ENCODE peak calls at places on chromosomes 2 and 18, in nine cellular contexts. One of them, this sample, is unnamed.

GRCh38 chr2:89763581-89764485 is 1072.4 kb downstream of the RPIA start:
- DNase-seq in colonic mucosa: no peak
- DNase-seq in transverse colon: no peak
- DNase-seq in psoas muscle: peak; percentile 15
- DNase-seq in prostate gland: no peak
- DNase-seq in adrenal gland: peak; percentile 20
- DNase-seq in left lung: peak; percentile 33
- DNase-seq in fibroblast of lung: no peak
- DNase-seq in pancreas: peak; percentile 37
- DNase-seq in this sample: no peak

GRCh38 chr2:10271946-10272345 is 30.8 kb upstream of the HPCAL1 start:
- DNase-seq in left lung: peak; percentile 34
- DNase-seq in transverse colon: peak; percentile 5
- DNase-seq in prostate gland: no peak
- DNase-seq in fibroblast of lung: no peak
- DNase-seq in colonic mucosa: peak; percentile 17
- DNase-seq in pancreas: no peak
- DNase-seq in adrenal gland: peak; percentile 79
- DNase-seq in psoas muscle: no peak
- DNase-seq in this sample: no peak

GRCh38 chr2:30662268-30663131 is 144.7 kb downstream of the CAPN13 start:
- DNase-seq in pancreas: no peak
- DNase-seq in transverse colon: peak; percentile 46
- DNase-seq in adrenal gland: no peak
- DNase-seq in psoas muscle: no peak
- DNase-seq in prostate gland: no peak
- DNase-seq in colonic mucosa: peak; percentile 44
- DNase-seq in left lung: no peak
- DNase-seq in fibroblast of lung: peak; percentile 17
- DNase-seq in this sample: no peak

GRCh38 chr2:45699032-45699658 is 47.7 kb downstream of the PRKCE start:
- DNase-seq in transverse colon: no peak
- DNase-seq in fibroblast of lung: peak; percentile 71
- DNase-seq in colonic mucosa: no peak
- DNase-seq in prostate gland: no peak
- DNase-seq in left lung: no peak
- DNase-seq in pancreas: no peak
- DNase-seq in adrenal gland: no peak
- DNase-seq in psoas muscle: no peak
- DNase-seq in this sample: no peak

GRCh38 chr2:222303045-222303827 is 4.4 kb upstream of the PAX3 start:
- DNase-seq in psoas muscle: no peak
- DNase-seq in adrenal gland: no peak
- DNase-seq in colonic mucosa: no peak
- DNase-seq in transverse colon: no peak
- DNase-seq in prostate gland: no peak
- DNase-seq in pancreas: no peak
- DNase-seq in fibroblast of lung: no peak
- DNase-seq in left lung: no peak
- DNase-seq in this sample: no peak

GRCh38 chr2:129139380-129139779 is 820.7 kb upstream of the HS6ST1 start:
- DNase-seq in prostate gland: peak; percentile 89
- DNase-seq in adrenal gland: no peak
- DNase-seq in colonic mucosa: no peak
- DNase-seq in fibroblast of lung: no peak
- DNase-seq in psoas muscle: no peak
- DNase-seq in left lung: no peak
- DNase-seq in transverse colon: no peak
- DNase-seq in pancreas: no peak
- DNase-seq in this sample: no peak

GRCh38 chr2:237866119-237866621 is 6.7 kb downstream of the RAMP1 start:
- DNase-seq in colonic mucosa: no peak
- DNase-seq in psoas muscle: no peak
- DNase-seq in fibroblast of lung: peak; percentile 46
- DNase-seq in prostate gland: no peak
- DNase-seq in pancreas: no peak
- DNase-seq in transverse colon: no peak
- DNase-seq in left lung: no peak
- DNase-seq in adrenal gland: no peak
- DNase-seq in this sample: no peak

GRCh38 chr2:83516503-83516902 is 942.6 kb downstream of the SUCLG1 start:
- DNase-seq in psoas muscle: no peak
- DNase-seq in adrenal gland: no peak
- DNase-seq in colonic mucosa: no peak
- DNase-seq in transverse colon: no peak
- DNase-seq in pancreas: no peak
- DNase-seq in fibroblast of lung: no peak
- DNase-seq in left lung: no peak
- DNase-seq in prostate gland: no peak
- DNase-seq in this sample: no peak

GRCh38 chr2:53939656-53940055 is 31.1 kb downstream of the PSME4 start:
- DNase-seq in colonic mucosa: no peak
- DNase-seq in adrenal gland: no peak
- DNase-seq in left lung: no peak
- DNase-seq in prostate gland: no peak
- DNase-seq in transverse colon: no peak
- DNase-seq in pancreas: no peak
- DNase-seq in fibroblast of lung: peak; percentile 8
- DNase-seq in psoas muscle: no peak
- DNase-seq in this sample: no peak

GRCh38 chr2:226211439-226211838 is 588.2 kb downstream of the IRS1 start:
- DNase-seq in prostate gland: peak; percentile 71
- DNase-seq in fibroblast of lung: peak; percentile 81
- DNase-seq in left lung: no peak
- DNase-seq in transverse colon: no peak
- DNase-seq in colonic mucosa: no peak
- DNase-seq in psoas muscle: no peak
- DNase-seq in adrenal gland: no peak
- DNase-seq in pancreas: no peak
- DNase-seq in this sample: peak; percentile 95

GRCh38 chr2:147910990-147911473 is 66.2 kb downstream of the ACVR2A start:
- DNase-seq in adrenal gland: peak; percentile 32
- DNase-seq in prostate gland: peak; percentile 34
- DNase-seq in fibroblast of lung: peak; percentile 89
- DNase-seq in transverse colon: no peak
- DNase-seq in pancreas: no peak
- DNase-seq in colonic mucosa: peak; percentile 26
- DNase-seq in left lung: no peak
- DNase-seq in psoas muscle: no peak
- DNase-seq in this sample: peak; percentile 67

GRCh38 chr18:33159151-33159550 is 281.4 kb downstream of the CCDC178 start:
- DNase-seq in adrenal gland: no peak
- DNase-seq in colonic mucosa: no peak
- DNase-seq in left lung: no peak
- DNase-seq in prostate gland: no peak
- DNase-seq in transverse colon: no peak
- DNase-seq in pancreas: no peak
- DNase-seq in fibroblast of lung: no peak
- DNase-seq in psoas muscle: no peak
- DNase-seq in this sample: no peak

GRCh38 chr2:160433466-160434172 is 60.0 kb downstream of the RBMS1 start:
- DNase-seq in prostate gland: peak; percentile 33
- DNase-seq in pancreas: no peak
- DNase-seq in adrenal gland: no peak
- DNase-seq in colonic mucosa: no peak
- DNase-seq in transverse colon: no peak
- DNase-seq in fibroblast of lung: peak; percentile 47
- DNase-seq in left lung: no peak
- DNase-seq in psoas muscle: no peak
- DNase-seq in this sample: no peak

DNA sequence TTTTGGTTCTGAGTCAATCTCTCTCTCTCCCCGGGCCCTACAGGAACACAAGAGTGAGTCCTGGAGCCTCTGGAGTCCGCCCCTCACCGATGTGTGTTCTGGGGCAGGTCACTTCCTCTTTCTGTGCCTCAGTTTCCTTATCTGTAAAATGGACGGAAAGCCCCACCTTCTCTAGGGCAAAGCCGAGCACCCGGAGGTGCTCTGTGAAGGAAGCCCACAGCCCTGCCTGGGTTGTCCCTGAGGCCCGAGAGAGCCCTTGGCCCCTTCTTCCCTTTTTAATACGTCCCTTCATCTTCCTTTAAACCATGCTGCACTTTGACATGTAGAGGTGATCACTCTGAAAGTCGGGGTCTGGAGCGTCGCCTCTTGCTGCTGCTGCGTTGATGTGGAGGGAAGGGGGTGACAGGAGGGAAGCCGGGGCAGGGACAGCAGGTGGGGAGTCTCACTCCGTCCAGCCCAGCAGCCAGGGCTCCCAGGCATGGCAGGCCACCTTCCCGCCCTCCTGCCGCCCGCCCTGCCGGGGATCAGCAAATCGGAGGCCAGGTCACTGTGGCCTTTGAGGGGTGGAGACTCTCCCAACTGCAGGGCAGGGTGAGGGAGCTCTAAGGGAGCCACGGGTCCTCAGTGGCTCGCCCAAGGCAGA is 136.1 kb upstream of the ID2 start:
- DNase-seq in psoas muscle: no peak
- DNase-seq in prostate gland: no peak
- DNase-seq in left lung: no peak
- DNase-seq in transverse colon: no peak
- DNase-seq in colonic mucosa: peak; percentile 17
- DNase-seq in adrenal gland: no peak
- DNase-seq in pancreas: no peak
- DNase-seq in fibroblast of lung: no peak
- DNase-seq in this sample: no peak
- H3K27ac ChIP-seq in psoas muscle: no peak overlapping the region
- H3K27ac ChIP-seq in prostate gland: no peak overlapping the region
- H3K27ac ChIP-seq in left lung: peak overlapping the region; percentile 88
- H3K27ac ChIP-seq in transverse colon: peak overlapping the region; percentile 76
- H3K27ac ChIP-seq in colonic mucosa: no peak overlapping the region
- H3K27ac ChIP-seq in adrenal gland: peak overlapping the region; percentile 82
- H3K27ac ChIP-seq in pancreas: no peak overlapping the region
- H3K27ac ChIP-seq in fibroblast of lung: peak overlapping the region; percentile 60
- H3K27ac ChIP-seq in this sample: no peak overlapping the region

DNA sequence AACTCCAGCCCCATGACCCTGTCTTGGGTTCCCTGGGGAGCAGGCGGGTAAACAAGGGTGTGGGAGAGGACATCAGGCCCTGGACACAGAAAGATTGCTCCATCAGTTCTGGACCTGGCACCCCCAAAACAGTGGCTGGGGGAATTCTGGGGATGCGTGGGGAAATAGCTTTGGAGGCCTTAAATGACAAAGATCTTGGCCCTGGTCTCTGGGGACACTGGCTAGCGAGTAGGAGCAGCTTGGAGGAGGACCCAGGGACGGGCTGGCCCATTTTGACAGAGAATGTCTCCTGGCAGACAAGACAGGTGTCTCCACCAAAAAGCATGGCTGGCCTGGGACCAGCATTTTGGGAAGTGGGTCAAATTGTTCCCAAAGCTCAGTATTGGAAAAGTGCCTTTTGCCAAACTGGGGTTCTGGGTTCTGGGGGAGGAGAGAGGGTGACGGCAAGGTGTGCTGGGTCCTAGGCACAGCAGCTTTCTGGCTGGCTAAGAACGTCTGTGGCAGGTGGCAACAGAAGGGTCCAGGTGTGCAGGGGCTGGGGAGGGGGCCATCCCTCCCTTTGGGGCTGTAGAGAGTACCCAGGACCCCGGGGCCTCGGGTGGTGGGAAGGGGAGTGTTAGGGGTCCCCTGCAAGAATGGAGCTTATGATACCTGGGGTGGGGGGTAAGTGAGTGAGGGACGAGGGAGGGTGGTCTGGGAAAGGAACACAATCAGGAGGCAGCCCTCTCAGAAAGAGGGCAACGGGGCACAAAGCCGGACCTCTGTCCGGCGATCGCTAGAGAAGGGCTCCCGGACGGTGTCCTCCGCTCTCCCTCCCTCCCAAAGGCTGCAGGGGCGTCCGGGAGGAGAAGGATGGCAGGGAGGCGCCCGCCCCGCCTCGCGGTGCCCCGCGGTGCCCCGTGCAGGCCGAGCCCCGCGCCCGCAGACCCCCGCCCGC is 557 bp downstream of the CYRIA start:
- DNase-seq in left lung: no peak
- DNase-seq in psoas muscle: peak; percentile 34
- DNase-seq in prostate gland: no peak
- DNase-seq in colonic mucosa: peak; percentile 24
- DNase-seq in pancreas: peak; percentile 27
- DNase-seq in fibroblast of lung: no peak
- DNase-seq in transverse colon: no peak
- DNase-seq in adrenal gland: no peak
- DNase-seq in this sample: no peak
- H3K4me1 ChIP-seq in left lung: peaks cover 58% of the 10 kb centered on the region
- H3K4me1 ChIP-seq in psoas muscle: peaks cover 41% of the 10 kb centered on the region
- H3K4me1 ChIP-seq in prostate gland: peaks cover 12% of the 10 kb centered on the region
- H3K4me1 ChIP-seq in colonic mucosa: no peaks in the 10 kb centered on the region
- H3K4me1 ChIP-seq in pancreas: no peaks in the 10 kb centered on the region
- H3K4me1 ChIP-seq in fibroblast of lung: peaks cover 17% of the 10 kb centered on the region
- H3K4me1 ChIP-seq in transverse colon: peaks cover 50% of the 10 kb centered on the region
- H3K4me1 ChIP-seq in adrenal gland: peaks cover 22% of the 10 kb centered on the region
- H3K4me1 ChIP-seq in this sample: peaks cover 2% of the 10 kb centered on the region

DNA sequence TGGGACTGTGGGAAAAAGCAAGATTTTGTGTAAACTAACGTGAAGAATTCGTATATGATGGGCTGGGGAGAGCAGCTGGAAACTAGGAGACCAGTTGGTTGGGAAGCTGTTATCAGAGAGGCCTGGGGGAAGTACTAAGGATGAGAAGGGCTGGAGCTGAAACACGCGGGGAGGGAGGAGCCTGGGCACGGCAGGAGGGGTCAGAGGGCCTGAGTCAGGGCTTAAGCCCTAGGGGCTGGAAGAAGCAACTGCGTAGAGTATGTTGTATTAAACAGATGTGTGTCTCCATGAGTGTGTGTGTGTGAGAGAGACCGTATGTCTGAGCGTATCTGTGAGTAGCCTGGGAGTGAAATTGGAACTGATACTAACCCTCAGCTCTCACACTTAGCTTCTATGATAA is 8.4 kb downstream of the POMC start:
- DNase-seq in adrenal gland: no peak
- DNase-seq in prostate gland: no peak
- DNase-seq in pancreas: no peak
- DNase-seq in colonic mucosa: no peak
- DNase-seq in transverse colon: no peak
- DNase-seq in psoas muscle: no peak
- DNase-seq in left lung: no peak
- DNase-seq in fibroblast of lung: no peak
- DNase-seq in this sample: peak; percentile 42
- TF ChIP-seq CTCF in adrenal gland: no peak
- TF ChIP-seq CTCF in prostate gland: no peak
- TF ChIP-seq CTCF in pancreas: no peak
- TF ChIP-seq CTCF in colonic mucosa: no peak
- TF ChIP-seq CTCF in transverse colon: no peak
- TF ChIP-seq CTCF in psoas muscle: no peak
- TF ChIP-seq CTCF in left lung: no peak
- TF ChIP-seq CTCF in fibroblast of lung: no peak
- TF ChIP-seq CTCF in this sample: no peak

DNA sequence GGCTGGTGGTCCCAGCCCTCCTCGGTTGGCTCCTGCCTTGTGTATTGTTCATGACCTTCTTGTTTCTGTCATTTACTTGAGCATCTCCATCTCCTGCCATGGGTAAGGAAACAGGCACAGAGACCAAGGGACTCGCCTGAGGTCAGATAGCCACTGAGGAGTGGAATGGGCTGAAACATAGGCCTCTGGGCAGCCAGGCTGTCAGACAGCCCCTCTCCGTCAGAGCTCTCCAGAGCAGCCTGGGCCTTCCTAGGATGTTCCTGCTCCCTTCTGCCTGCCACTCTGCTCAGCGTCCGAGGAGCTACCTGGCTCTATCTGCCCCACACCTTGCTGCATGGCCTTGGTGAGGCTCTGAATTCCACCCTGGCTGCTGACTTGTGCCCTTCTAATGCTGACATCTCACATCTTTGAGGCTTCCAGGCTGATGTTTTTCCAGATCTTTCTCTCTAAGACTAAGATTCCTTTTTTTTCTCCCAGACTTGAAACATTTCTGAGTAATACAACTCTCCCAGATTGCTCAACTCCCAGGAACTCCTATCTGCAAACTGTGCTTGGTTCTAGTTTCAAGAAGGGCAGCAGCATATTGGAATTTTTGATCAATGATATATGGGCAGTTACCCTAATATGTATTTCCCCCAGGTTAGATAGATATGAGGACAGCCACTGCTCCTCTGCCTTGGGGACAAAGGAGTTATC is 67.7 kb downstream of the MCFD2 start:
- DNase-seq in transverse colon: no peak
- DNase-seq in left lung: peak; percentile 32
- DNase-seq in colonic mucosa: no peak
- DNase-seq in pancreas: no peak
- DNase-seq in adrenal gland: no peak
- DNase-seq in fibroblast of lung: peak; percentile 90
- DNase-seq in prostate gland: no peak
- DNase-seq in psoas muscle: no peak
- DNase-seq in this sample: peak; percentile 89
- H3K27ac ChIP-seq in transverse colon: peak overlapping the region; percentile 92
- H3K27ac ChIP-seq in left lung: peak overlapping the region; percentile 69
- H3K27ac ChIP-seq in colonic mucosa: peak overlapping the region; percentile 93
- H3K27ac ChIP-seq in pancreas: peak overlapping the region; percentile 57
- H3K27ac ChIP-seq in adrenal gland: peak overlapping the region; percentile 95
- H3K27ac ChIP-seq in fibroblast of lung: peak overlapping the region; percentile 97
- H3K27ac ChIP-seq in prostate gland: peak overlapping the region; percentile 66
- H3K27ac ChIP-seq in psoas muscle: peak overlapping the region; percentile 78
- H3K27ac ChIP-seq in this sample: no peak overlapping the region

This sample was measured in cardiac muscle cell.